ENCODE peak calls at places on chromosomes 4 and X, in six cellular contexts. One of them, this sample, is unnamed.
A peak's percentile ranks its signal among the peaks of the same experiment; 100 is the strongest.

GRCh38 chrX:12949927-12950656 is 24.8 kb upstream of the TMSB4X start:
- DNase-seq in nucleus accumbens: peak; percentile 49
- DNase-seq in NCI-H146: no peak
- DNase-seq in PC-9: no peak
- DNase-seq in stimulated activated CD8-positive, alpha-beta memory T cell treated with anti-CD3 and anti-CD28 coated beads, Interleukin-15, amount 100 ng/mL, for 4 hours: peak; percentile 75
- DNase-seq in osteoblast: peak; percentile 81
- DNase-seq in this sample: no peak

GRCh38 chr4:3449047-3449573 is 7.3 kb downstream of the HGFAC start:
- DNase-seq in osteoblast: peak; percentile 73
- DNase-seq in PC-9: no peak
- DNase-seq in stimulated activated CD8-positive, alpha-beta memory T cell treated with anti-CD3 and anti-CD28 coated beads, Interleukin-15, amount 100 ng/mL, for 4 hours: no peak
- DNase-seq in NCI-H146: no peak
- DNase-seq in nucleus accumbens: no peak
- DNase-seq in this sample: no peak

GRCh38 chr4:128846063-128846462 is 36.6 kb downstream of the JADE1 start:
- DNase-seq in NCI-H146: peak; percentile 77
- DNase-seq in PC-9: no peak
- DNase-seq in osteoblast: no peak
- DNase-seq in stimulated activated CD8-positive, alpha-beta memory T cell treated with anti-CD3 and anti-CD28 coated beads, Interleukin-15, amount 100 ng/mL, for 4 hours: no peak
- DNase-seq in nucleus accumbens: no peak
- DNase-seq in this sample: no peak

GRCh38 chrX:70039758-70040157 is 10.0 kb downstream of the AWAT2 start:
- DNase-seq in osteoblast: no peak
- DNase-seq in stimulated activated CD8-positive, alpha-beta memory T cell treated with anti-CD3 and anti-CD28 coated beads, Interleukin-15, amount 100 ng/mL, for 4 hours: no peak
- DNase-seq in nucleus accumbens: no peak
- DNase-seq in NCI-H146: no peak
- DNase-seq in PC-9: no peak
- DNase-seq in this sample: no peak

GRCh38 chr4:52873191-52873590 is 11.1 kb downstream of the RASL11B start:
- DNase-seq in NCI-H146: no peak
- DNase-seq in osteoblast: no peak
- DNase-seq in PC-9: no peak
- DNase-seq in stimulated activated CD8-positive, alpha-beta memory T cell treated with anti-CD3 and anti-CD28 coated beads, Interleukin-15, amount 100 ng/mL, for 4 hours: no peak
- DNase-seq in nucleus accumbens: no peak
- DNase-seq in this sample: no peak

GRCh38 chr4:1872918-1873269 is 1.7 kb downstream of the NSD2 start:
- DNase-seq in osteoblast: peak; percentile 90
- DNase-seq in nucleus accumbens: no peak
- DNase-seq in NCI-H146: no peak
- DNase-seq in stimulated activated CD8-positive, alpha-beta memory T cell treated with anti-CD3 and anti-CD28 coated beads, Interleukin-15, amount 100 ng/mL, for 4 hours: no peak
- DNase-seq in PC-9: no peak
- DNase-seq in this sample: no peak

GRCh38 chrX:38879631-38880220 is 78.5 kb downstream of the MID1IP1 start:
- DNase-seq in PC-9: no peak
- DNase-seq in osteoblast: no peak
- DNase-seq in stimulated activated CD8-positive, alpha-beta memory T cell treated with anti-CD3 and anti-CD28 coated beads, Interleukin-15, amount 100 ng/mL, for 4 hours: no peak
- DNase-seq in NCI-H146: peak; percentile 73
- DNase-seq in nucleus accumbens: no peak
- DNase-seq in this sample: no peak

GRCh38 chr4:75512336-75513211 is 1.6 kb downstream of the RCHY1 start:
- DNase-seq in nucleus accumbens: no peak
- DNase-seq in PC-9: no peak
- DNase-seq in NCI-H146: no peak
- DNase-seq in stimulated activated CD8-positive, alpha-beta memory T cell treated with anti-CD3 and anti-CD28 coated beads, Interleukin-15, amount 100 ng/mL, for 4 hours: no peak
- DNase-seq in osteoblast: no peak
- DNase-seq in this sample: no peak

GRCh38 chr4:175306436-175306835 is 388.3 kb downstream of the ADAM29 start:
- DNase-seq in nucleus accumbens: no peak
- DNase-seq in osteoblast: no peak
- DNase-seq in PC-9: no peak
- DNase-seq in NCI-H146: no peak
- DNase-seq in stimulated activated CD8-positive, alpha-beta memory T cell treated with anti-CD3 and anti-CD28 coated beads, Interleukin-15, amount 100 ng/mL, for 4 hours: no peak
- DNase-seq in this sample: no peak

GRCh38 chr4:175469519-175469918 is 342.5 kb downstream of the GPM6A start:
- DNase-seq in PC-9: peak; percentile 45
- DNase-seq in NCI-H146: no peak
- DNase-seq in stimulated activated CD8-positive, alpha-beta memory T cell treated with anti-CD3 and anti-CD28 coated beads, Interleukin-15, amount 100 ng/mL, for 4 hours: no peak
- DNase-seq in nucleus accumbens: no peak
- DNase-seq in osteoblast: no peak
- DNase-seq in this sample: no peak

GRCh38 chrX:57156397-57157049 is 19.3 kb upstream of the SPIN2A start:
- DNase-seq in stimulated activated CD8-positive, alpha-beta memory T cell treated with anti-CD3 and anti-CD28 coated beads, Interleukin-15, amount 100 ng/mL, for 4 hours: no peak
- DNase-seq in NCI-H146: peak; percentile 4
- DNase-seq in osteoblast: no peak
- DNase-seq in PC-9: no peak
- DNase-seq in nucleus accumbens: no peak
- DNase-seq in this sample: no peak

GRCh38 chr4:137705171-137705783 is 173.0 kb upstream of the PCDH18 start:
- DNase-seq in PC-9: no peak
- DNase-seq in NCI-H146: no peak
- DNase-seq in osteoblast: peak; percentile 34
- DNase-seq in stimulated activated CD8-positive, alpha-beta memory T cell treated with anti-CD3 and anti-CD28 coated beads, Interleukin-15, amount 100 ng/mL, for 4 hours: no peak
- DNase-seq in nucleus accumbens: no peak
- DNase-seq in this sample: no peak

GRCh38 chr4:121950680-121951569 is 935 bp downstream of the TRPC3 start:
- DNase-seq in PC-9: no peak
- DNase-seq in stimulated activated CD8-positive, alpha-beta memory T cell treated with anti-CD3 and anti-CD28 coated beads, Interleukin-15, amount 100 ng/mL, for 4 hours: no peak
- DNase-seq in NCI-H146: peak; percentile 7
- DNase-seq in nucleus accumbens: no peak
- DNase-seq in osteoblast: peak; percentile 82
- DNase-seq in this sample: no peak

GRCh38 chrX:145630806-145631435 is 186.7 kb upstream of the SLITRK2 start:
- DNase-seq in NCI-H146: no peak
- DNase-seq in stimulated activated CD8-positive, alpha-beta memory T cell treated with anti-CD3 and anti-CD28 coated beads, Interleukin-15, amount 100 ng/mL, for 4 hours: no peak
- DNase-seq in nucleus accumbens: no peak
- DNase-seq in osteoblast: no peak
- DNase-seq in PC-9: no peak
- DNase-seq in this sample: no peak

GRCh38 chrX:57595381-57595811 is 3.6 kb downstream of the ZXDB start:
- DNase-seq in osteoblast: peak; percentile 58
- DNase-seq in PC-9: peak; percentile 84
- DNase-seq in nucleus accumbens: no peak
- DNase-seq in NCI-H146: no peak
- DNase-seq in stimulated activated CD8-positive, alpha-beta memory T cell treated with anti-CD3 and anti-CD28 coated beads, Interleukin-15, amount 100 ng/mL, for 4 hours: no peak
- DNase-seq in this sample: no peak

GRCh38 chrX:74527344-74527743 is 87.1 kb downstream of the RLIM start:
- DNase-seq in stimulated activated CD8-positive, alpha-beta memory T cell treated with anti-CD3 and anti-CD28 coated beads, Interleukin-15, amount 100 ng/mL, for 4 hours: no peak
- DNase-seq in NCI-H146: no peak
- DNase-seq in nucleus accumbens: no peak
- DNase-seq in osteoblast: no peak
- DNase-seq in PC-9: no peak
- DNase-seq in this sample: no peak

GRCh38 chrX:9677098-9677739 is 88.4 kb downstream of the GPR143 start:
- DNase-seq in nucleus accumbens: no peak
- DNase-seq in PC-9: no peak
- DNase-seq in stimulated activated CD8-positive, alpha-beta memory T cell treated with anti-CD3 and anti-CD28 coated beads, Interleukin-15, amount 100 ng/mL, for 4 hours: no peak
- DNase-seq in NCI-H146: no peak
- DNase-seq in osteoblast: no peak
- DNase-seq in this sample: no peak

GRCh38 chrX:10482262-10482661 is 138.1 kb downstream of the MID1 start:
- DNase-seq in osteoblast: no peak
- DNase-seq in PC-9: no peak
- DNase-seq in stimulated activated CD8-positive, alpha-beta memory T cell treated with anti-CD3 and anti-CD28 coated beads, Interleukin-15, amount 100 ng/mL, for 4 hours: no peak
- DNase-seq in NCI-H146: no peak
- DNase-seq in nucleus accumbens: no peak
- DNase-seq in this sample: no peak

GRCh38 chr4:82261063-82261462 is 112.7 kb downstream of the HNRNPD start:
- DNase-seq in PC-9: no peak
- DNase-seq in nucleus accumbens: no peak
- DNase-seq in osteoblast: no peak
- DNase-seq in NCI-H146: no peak
- DNase-seq in stimulated activated CD8-positive, alpha-beta memory T cell treated with anti-CD3 and anti-CD28 coated beads, Interleukin-15, amount 100 ng/mL, for 4 hours: no peak
- DNase-seq in this sample: no peak

GRCh38 chr4:7328913-7329638 is 105.7 kb downstream of the PSAPL1 start:
- DNase-seq in stimulated activated CD8-positive, alpha-beta memory T cell treated with anti-CD3 and anti-CD28 coated beads, Interleukin-15, amount 100 ng/mL, for 4 hours: no peak
- DNase-seq in PC-9: peak; percentile 81
- DNase-seq in NCI-H146: no peak
- DNase-seq in osteoblast: peak; percentile 99
- DNase-seq in nucleus accumbens: peak; percentile 48
- DNase-seq in this sample: no peak

GRCh38 chr4:1579834-1580686 is 104.1 kb downstream of the FAM53A start:
- DNase-seq in osteoblast: peak; percentile 99
- DNase-seq in NCI-H146: no peak
- DNase-seq in nucleus accumbens: peak; percentile 36
- DNase-seq in stimulated activated CD8-positive, alpha-beta memory T cell treated with anti-CD3 and anti-CD28 coated beads, Interleukin-15, amount 100 ng/mL, for 4 hours: peak; percentile 88
- DNase-seq in PC-9: peak; percentile 59
- DNase-seq in this sample: no peak

GRCh38 chr4:55330241-55330640 is 15.8 kb upstream of the SRD5A3 start:
- DNase-seq in osteoblast: no peak
- DNase-seq in stimulated activated CD8-positive, alpha-beta memory T cell treated with anti-CD3 and anti-CD28 coated beads, Interleukin-15, amount 100 ng/mL, for 4 hours: no peak
- DNase-seq in nucleus accumbens: no peak
- DNase-seq in NCI-H146: no peak
- DNase-seq in PC-9: peak; percentile 76
- DNase-seq in this sample: no peak

GRCh38 chr4:70714488-70714887 is 7.3 kb upstream of the RUFY3 start:
- DNase-seq in nucleus accumbens: no peak
- DNase-seq in osteoblast: no peak
- DNase-seq in stimulated activated CD8-positive, alpha-beta memory T cell treated with anti-CD3 and anti-CD28 coated beads, Interleukin-15, amount 100 ng/mL, for 4 hours: no peak
- DNase-seq in NCI-H146: no peak
- DNase-seq in PC-9: no peak
- DNase-seq in this sample: no peak

GRCh38 chrX:64975989-64976672 is at the start of gene ZC4H2:
- DNase-seq in NCI-H146: peak; percentile 12
- DNase-seq in stimulated activated CD8-positive, alpha-beta memory T cell treated with anti-CD3 and anti-CD28 coated beads, Interleukin-15, amount 100 ng/mL, for 4 hours: peak; percentile 14
- DNase-seq in PC-9: no peak
- DNase-seq in osteoblast: peak; percentile 78
- DNase-seq in nucleus accumbens: peak; percentile 56
- DNase-seq in this sample: no peak

GRCh38 chrX:117808413-117808812 is 308.2 kb downstream of the KLHL13 start:
- DNase-seq in PC-9: no peak
- DNase-seq in osteoblast: peak; percentile 39
- DNase-seq in stimulated activated CD8-positive, alpha-beta memory T cell treated with anti-CD3 and anti-CD28 coated beads, Interleukin-15, amount 100 ng/mL, for 4 hours: no peak
- DNase-seq in NCI-H146: no peak
- DNase-seq in nucleus accumbens: no peak
- DNase-seq in this sample: no peak

GRCh38 chr4:102217345-102217744 is 127.9 kb downstream of the SLC39A8 start:
- DNase-seq in stimulated activated CD8-positive, alpha-beta memory T cell treated with anti-CD3 and anti-CD28 coated beads, Interleukin-15, amount 100 ng/mL, for 4 hours: no peak
- DNase-seq in nucleus accumbens: no peak
- DNase-seq in osteoblast: no peak
- DNase-seq in NCI-H146: no peak
- DNase-seq in PC-9: peak; percentile 57
- DNase-seq in this sample: no peak

This sample was measured in cortex of kidney.